ENCODE peak calls at places on chromosomes 13 and 19, in eight cellular contexts. B is esophagus muscularis mucosa; M is neural crest cell; W is NCI-H1092; D is stimulated activated CD4-positive, alpha-beta T cell treated with anti-CD3 and anti-CD28 coated beads, Interleukin-4, amount 100 ng/mL, for 48 hours; N is heart right ventricle; A is hypothalamus; P is activated CD4-positive, alpha-beta T cell treated with anti-CD3 and anti-CD28 coated beads for 24 hours. H is an unnamed sample.

GRCh38 chr13:64075543-64076271 is 2660.1 kb upstream of the PCDH20 start:
- DNase-seq in P (no peak), D (no peak), A (no peak), B (no peak), M (no peak), N (no peak), W (no peak), H (no peak)

GRCh38 chr19:8517551-8518442 is 3.8 kb upstream of the ZNF414 start:
- DNase-seq in M (no peak), W (no peak), D (no peak), B (no peak), A (no peak), P (no peak), N (no peak), H (peak; percentile 90)

GRCh38 chr19:23762884-23763711 is 4.4 kb upstream of the ZNF681 start:
- DNase-seq in N (peak; percentile 87), B (no peak), D (peak; percentile 78), P (peak; percentile 72), M (peak; percentile 84), A (peak; percentile 46), W (peak; percentile 68), H (no peak)

GRCh38 chr13:85544756-85545155 is 254.5 kb downstream of the SLITRK6 start:
- DNase-seq in N (no peak), B (no peak), A (no peak), M (no peak), W (no peak), P (no peak), D (no peak), H (no peak)

GRCh38 chr13:75581874-75582640 is 32.5 kb downstream of the UCHL3 start:
- DNase-seq in M (no peak), B (no peak), W (no peak), D (no peak), A (no peak), N (no peak), P (no peak), H (no peak)

GRCh38 chr13:93996471-93996870 is 483.0 kb downstream of the DCT start:
- DNase-seq in N (no peak), M (no peak), D (no peak), P (no peak), W (no peak), B (no peak), A (no peak), H (no peak)

GRCh38 chr13:49551245-49551644 is 34.1 kb downstream of the RCBTB1 start:
- DNase-seq in P (no peak), N (no peak), D (no peak), W (no peak), B (no peak), A (no peak), M (no peak), H (peak; percentile 25)

GRCh38 chr19:1392939-1393530 is 8.3 kb downstream of the GAMT start:
- DNase-seq in A (no peak), D (no peak), N (no peak), W (no peak), M (no peak), B (no peak), P (no peak), H (no peak)

GRCh38 chr13:94427313-94427712 is 52.2 kb downstream of the DCT start:
- DNase-seq in N (no peak), P (no peak), B (no peak), M (no peak), A (no peak), D (no peak), W (no peak), H (no peak)

GRCh38 chr19:38021356-38021755 is 114.3 kb downstream of the SIPA1L3 start:
- DNase-seq in N (no peak), P (no peak), B (no peak), M (no peak), W (no peak), D (no peak), A (no peak), H (no peak)

GRCh38 chr13:26855921-26856320 is 95.3 kb upstream of the GPR12 start:
- DNase-seq in P (no peak), A (peak; percentile 29), B (no peak), N (no peak), D (no peak), W (no peak), M (no peak), H (no peak)

GRCh38 chr13:110841846-110842245 is 73.0 kb downstream of the ANKRD10 start:
- DNase-seq in W (no peak), P (no peak), B (no peak), A (no peak), N (no peak), D (no peak), M (no peak), H (no peak)

GRCh38 chr19:14112051-14112808 is 5.3 kb downstream of the PRKACA start:
- DNase-seq in P (no peak), W (no peak), B (no peak), A (no peak), N (peak; percentile 53), D (no peak), M (no peak), H (no peak)

GRCh38 chr13:33633701-33634525 is 184.0 kb upstream of the RFC3 start:
- DNase-seq in A (peak; percentile 26), B (no peak), P (no peak), N (no peak), M (peak; percentile 12), W (no peak), D (no peak), H (no peak)